ENCODE peak calls at places on chromosomes 2 and 18, in seven cellular contexts. One of them, this sample, is unnamed.

GRCh38 chr18:23845988-23846630 is 156.9 kb downstream of the LAMA3 start:
- DNase-seq in hepatocyte: no peak
- DNase-seq in GM23338: no peak
- DNase-seq in OCI-LY7: no peak
- DNase-seq in neural progenitor cell: no peak
- DNase-seq in SK-N-SH: no peak
- DNase-seq in MM.1S: no peak
- DNase-seq in this sample: no peak

GRCh38 chr2:237434916-237435315 is 21.0 kb upstream of the COL6A3 start:
- DNase-seq in OCI-LY7: no peak
- DNase-seq in SK-N-SH: no peak
- DNase-seq in MM.1S: peak
- DNase-seq in hepatocyte: no peak
- DNase-seq in neural progenitor cell: no peak
- DNase-seq in GM23338: no peak
- DNase-seq in this sample: peak

GRCh38 chr2:230924470-230925341 is at the start of gene GPR55:
- DNase-seq in SK-N-SH: no peak
- DNase-seq in MM.1S: no peak
- DNase-seq in OCI-LY7: peak
- DNase-seq in GM23338: peak
- DNase-seq in hepatocyte: no peak
- DNase-seq in neural progenitor cell: peak
- DNase-seq in this sample: no peak

GRCh38 chr2:65076345-65076710 is 20.1 kb downstream of the CEP68 start:
- DNase-seq in neural progenitor cell: no peak
- DNase-seq in hepatocyte: no peak
- DNase-seq in MM.1S: no peak
- DNase-seq in GM23338: no peak
- DNase-seq in SK-N-SH: no peak
- DNase-seq in OCI-LY7: no peak
- DNase-seq in this sample: peak

GRCh38 chr2:220057922-220058321 is 430.5 kb downstream of the SLC4A3 start:
- DNase-seq in OCI-LY7: no peak
- DNase-seq in SK-N-SH: no peak
- DNase-seq in hepatocyte: no peak
- DNase-seq in GM23338: no peak
- DNase-seq in neural progenitor cell: no peak
- DNase-seq in MM.1S: no peak
- DNase-seq in this sample: no peak

GRCh38 chr2:9440058-9440727 is 16.7 kb downstream of the CPSF3 start:
- DNase-seq in GM23338: no peak
- DNase-seq in SK-N-SH: no peak
- DNase-seq in MM.1S: no peak
- DNase-seq in hepatocyte: no peak
- DNase-seq in OCI-LY7: no peak
- DNase-seq in neural progenitor cell: no peak
- DNase-seq in this sample: peak

GRCh38 chr2:18132697-18133096 is 254.2 kb downstream of the KCNS3 start:
- DNase-seq in neural progenitor cell: no peak
- DNase-seq in MM.1S: peak
- DNase-seq in hepatocyte: no peak
- DNase-seq in SK-N-SH: no peak
- DNase-seq in GM23338: no peak
- DNase-seq in OCI-LY7: no peak
- DNase-seq in this sample: peak

GRCh38 chr2:202555354-202555753 is 79.4 kb upstream of the FAM117B start:
- DNase-seq in SK-N-SH: no peak
- DNase-seq in OCI-LY7: no peak
- DNase-seq in GM23338: no peak
- DNase-seq in hepatocyte: no peak
- DNase-seq in MM.1S: no peak
- DNase-seq in neural progenitor cell: no peak
- DNase-seq in this sample: no peak

GRCh38 chr2:235050992-235051351 is 99.2 kb downstream of the SH3BP4 start:
- DNase-seq in GM23338: no peak
- DNase-seq in SK-N-SH: peak
- DNase-seq in hepatocyte: peak
- DNase-seq in neural progenitor cell: peak
- DNase-seq in MM.1S: no peak
- DNase-seq in OCI-LY7: peak
- DNase-seq in this sample: peak

GRCh38 chr2:118049140-118050128 is 35.6 kb upstream of the CCDC93 start:
- DNase-seq in MM.1S: peak
- DNase-seq in hepatocyte: no peak
- DNase-seq in SK-N-SH: no peak
- DNase-seq in GM23338: no peak
- DNase-seq in OCI-LY7: peak
- DNase-seq in neural progenitor cell: no peak
- DNase-seq in this sample: peak

GRCh38 chr2:224401641-224402342 is at the start of gene FAM124B:
- DNase-seq in hepatocyte: peak
- DNase-seq in SK-N-SH: no peak
- DNase-seq in GM23338: peak
- DNase-seq in neural progenitor cell: no peak
- DNase-seq in OCI-LY7: no peak
- DNase-seq in MM.1S: no peak
- DNase-seq in this sample: no peak

GRCh38 chr2:226698671-226699070 is 100.9 kb downstream of the IRS1 start:
- DNase-seq in neural progenitor cell: no peak
- DNase-seq in MM.1S: no peak
- DNase-seq in SK-N-SH: no peak
- DNase-seq in GM23338: no peak
- DNase-seq in hepatocyte: no peak
- DNase-seq in OCI-LY7: no peak
- DNase-seq in this sample: no peak

GRCh38 chr2:68255736-68256450 is 3.6 kb upstream of the PPP3R1 start:
- DNase-seq in MM.1S: peak
- DNase-seq in GM23338: peak
- DNase-seq in SK-N-SH: no peak
- DNase-seq in neural progenitor cell: peak
- DNase-seq in hepatocyte: no peak
- DNase-seq in OCI-LY7: no peak
- DNase-seq in this sample: peak

GRCh38 chr18:55385770-55386169 is 202.2 kb downstream of the TCF4 start:
- DNase-seq in neural progenitor cell: no peak
- DNase-seq in GM23338: no peak
- DNase-seq in hepatocyte: no peak
- DNase-seq in MM.1S: no peak
- DNase-seq in OCI-LY7: no peak
- DNase-seq in SK-N-SH: no peak
- DNase-seq in this sample: no peak

GRCh38 chr2:176112375-176113302 is 3.9 kb upstream of the HOXD10 start:
- DNase-seq in SK-N-SH: no peak
- DNase-seq in hepatocyte: no peak
- DNase-seq in OCI-LY7: no peak
- DNase-seq in GM23338: no peak
- DNase-seq in MM.1S: no peak
- DNase-seq in neural progenitor cell: no peak
- DNase-seq in this sample: no peak

GRCh38 chr2:72995420-72996151 is 75.9 kb downstream of the SFXN5 start:
- DNase-seq in GM23338: no peak
- DNase-seq in SK-N-SH: no peak
- DNase-seq in MM.1S: no peak
- DNase-seq in neural progenitor cell: peak
- DNase-seq in hepatocyte: no peak
- DNase-seq in OCI-LY7: no peak
- DNase-seq in this sample: no peak

GRCh38 chr2:128315829-128316776 is 2.6 kb downstream of the HS6ST1 start:
- DNase-seq in hepatocyte: peak
- DNase-seq in MM.1S: no peak
- DNase-seq in OCI-LY7: peak
- DNase-seq in SK-N-SH: peak
- DNase-seq in neural progenitor cell: no peak
- DNase-seq in GM23338: no peak
- DNase-seq in this sample: no peak

GRCh38 chr2:50491541-50492114 is 540.3 kb downstream of the NRXN1 start:
- DNase-seq in hepatocyte: peak
- DNase-seq in MM.1S: peak
- DNase-seq in GM23338: peak
- DNase-seq in SK-N-SH: peak
- DNase-seq in neural progenitor cell: peak
- DNase-seq in OCI-LY7: peak
- DNase-seq in this sample: peak

GRCh38 chr2:219460424-219460926 is 25.8 kb downstream of the SPEG start:
- DNase-seq in GM23338: peak
- DNase-seq in hepatocyte: peak
- DNase-seq in MM.1S: no peak
- DNase-seq in OCI-LY7: no peak
- DNase-seq in SK-N-SH: peak
- DNase-seq in neural progenitor cell: peak
- DNase-seq in this sample: no peak

GRCh38 chr2:55926246-55926645 is 2.7 kb upstream of the EFEMP1 start:
- DNase-seq in neural progenitor cell: no peak
- DNase-seq in hepatocyte: no peak
- DNase-seq in MM.1S: no peak
- DNase-seq in SK-N-SH: no peak
- DNase-seq in OCI-LY7: no peak
- DNase-seq in GM23338: peak
- DNase-seq in this sample: no peak

GRCh38 chr2:179273461-179273962 is 8.9 kb upstream of the SESTD1 start:
- DNase-seq in OCI-LY7: no peak
- DNase-seq in SK-N-SH: no peak
- DNase-seq in GM23338: no peak
- DNase-seq in MM.1S: no peak
- DNase-seq in neural progenitor cell: no peak
- DNase-seq in hepatocyte: no peak
- DNase-seq in this sample: no peak

GRCh38 chr18:22040527-22040926 is 128.9 kb upstream of the GATA6 start:
- DNase-seq in SK-N-SH: no peak
- DNase-seq in OCI-LY7: no peak
- DNase-seq in GM23338: no peak
- DNase-seq in neural progenitor cell: no peak
- DNase-seq in MM.1S: no peak
- DNase-seq in hepatocyte: no peak
- DNase-seq in this sample: no peak

GRCh38 chr18:46343940-46344372 is 239.8 kb downstream of the HAUS1 start:
- DNase-seq in neural progenitor cell: no peak
- DNase-seq in GM23338: peak
- DNase-seq in hepatocyte: peak
- DNase-seq in SK-N-SH: no peak
- DNase-seq in MM.1S: peak
- DNase-seq in OCI-LY7: peak
- DNase-seq in this sample: peak

GRCh38 chr18:80147037-80147417 is 38.0 kb downstream of the ADNP2 start:
- DNase-seq in OCI-LY7: no peak
- DNase-seq in MM.1S: no peak
- DNase-seq in GM23338: no peak
- DNase-seq in SK-N-SH: no peak
- DNase-seq in neural progenitor cell: no peak
- DNase-seq in hepatocyte: no peak
- DNase-seq in this sample: no peak

GRCh38 chr18:78713064-78713463 is 266.6 kb upstream of the SALL3 start:
- DNase-seq in OCI-LY7: no peak
- DNase-seq in hepatocyte: peak
- DNase-seq in neural progenitor cell: peak
- DNase-seq in SK-N-SH: no peak
- DNase-seq in MM.1S: no peak
- DNase-seq in GM23338: peak
- DNase-seq in this sample: no peak

GRCh38 chr18:63148449-63149199 is 170.9 kb downstream of the BCL2 start:
- DNase-seq in neural progenitor cell: no peak
- DNase-seq in SK-N-SH: no peak
- DNase-seq in MM.1S: no peak
- DNase-seq in OCI-LY7: no peak
- DNase-seq in hepatocyte: no peak
- DNase-seq in GM23338: no peak
- DNase-seq in this sample: no peak

GRCh38 chr18:63152096-63152495 is 167.5 kb downstream of the BCL2 start:
- DNase-seq in neural progenitor cell: no peak
- DNase-seq in OCI-LY7: no peak
- DNase-seq in SK-N-SH: no peak
- DNase-seq in GM23338: no peak
- DNase-seq in MM.1S: no peak
- DNase-seq in hepatocyte: no peak
- DNase-seq in this sample: no peak

GRCh38 chr18:63149200-63149587 is 170.4 kb downstream of the BCL2 start:
- DNase-seq in SK-N-SH: no peak
- DNase-seq in hepatocyte: no peak
- DNase-seq in OCI-LY7: no peak
- DNase-seq in GM23338: peak
- DNase-seq in MM.1S: no peak
- DNase-seq in neural progenitor cell: peak
- DNase-seq in this sample: no peak

GRCh38 chr18:63150942-63151421 is 168.6 kb downstream of the BCL2 start:
- DNase-seq in GM23338: no peak
- DNase-seq in SK-N-SH: peak
- DNase-seq in MM.1S: no peak
- DNase-seq in neural progenitor cell: no peak
- DNase-seq in OCI-LY7: no peak
- DNase-seq in hepatocyte: no peak
- DNase-seq in this sample: no peak

DNA sequence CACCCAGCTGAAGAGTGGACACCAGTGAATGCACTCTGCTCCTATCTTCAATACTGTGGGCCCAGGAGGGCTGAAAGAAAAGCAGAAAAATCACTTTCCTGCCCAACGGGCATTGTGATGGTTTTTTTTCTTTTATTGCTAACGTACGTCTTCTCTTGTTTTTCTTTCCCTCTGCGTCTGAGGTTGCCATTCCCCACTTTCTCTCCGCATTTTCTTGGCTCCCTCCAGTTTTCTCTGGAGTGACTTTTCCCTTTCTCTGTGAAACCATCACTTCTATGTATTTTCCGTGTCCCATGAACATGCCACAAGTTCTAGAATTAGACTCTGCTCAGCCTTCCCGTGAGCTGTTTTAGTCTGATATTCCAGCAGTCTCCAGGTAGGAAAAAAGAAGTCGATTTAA is 169.2 kb downstream of the BCL2 start:
- DNase-seq in MM.1S: no peak
- DNase-seq in OCI-LY7: no peak
- DNase-seq in SK-N-SH: no peak
- DNase-seq in neural progenitor cell: no peak
- DNase-seq in hepatocyte: no peak
- DNase-seq in GM23338: no peak
- DNase-seq in this sample: no peak
- H3K4me3 ChIP-seq in MM.1S: no peak
- H3K4me3 ChIP-seq in OCI-LY7: no peak
- H3K4me3 ChIP-seq in SK-N-SH: no peak
- H3K4me3 ChIP-seq in neural progenitor cell: no peak
- H3K4me3 ChIP-seq in hepatocyte: no peak
- H3K4me3 ChIP-seq in GM23338: no peak
- H3K4me3 ChIP-seq in this sample: no peak

GRCh38 chr2:229407170-229407569 is 136.1 kb upstream of the PID1 start:
- DNase-seq in OCI-LY7: no peak
- DNase-seq in MM.1S: no peak
- DNase-seq in neural progenitor cell: peak
- DNase-seq in GM23338: no peak
- DNase-seq in hepatocyte: peak
- DNase-seq in SK-N-SH: no peak
- DNase-seq in this sample: peak
- TF ChIP-seq EZH2phosphoT487 in OCI-LY7: no peak
- TF ChIP-seq EZH2phosphoT487 in MM.1S: no peak
- TF ChIP-seq EZH2phosphoT487 in neural progenitor cell: no peak
- TF ChIP-seq EZH2phosphoT487 in GM23338: no peak
- TF ChIP-seq EZH2phosphoT487 in hepatocyte: no peak
- TF ChIP-seq EZH2phosphoT487 in SK-N-SH: no peak
- TF ChIP-seq EZH2phosphoT487 in this sample: no peak

GRCh38 chr18:58013241-58014211 is 30.5 kb upstream of the NEDD4L start:
- DNase-seq in OCI-LY7: no peak
- DNase-seq in GM23338: no peak
- DNase-seq in neural progenitor cell: no peak
- DNase-seq in MM.1S: no peak
- DNase-seq in hepatocyte: peak
- DNase-seq in SK-N-SH: no peak
- DNase-seq in this sample: peak
- H3K27ac ChIP-seq in OCI-LY7: no peak
- H3K27ac ChIP-seq in GM23338: no peak
- H3K27ac ChIP-seq in neural progenitor cell: no peak
- H3K27ac ChIP-seq in MM.1S: no peak
- H3K27ac ChIP-seq in hepatocyte: peak
- H3K27ac ChIP-seq in SK-N-SH: no peak
- H3K27ac ChIP-seq in this sample: peak

GRCh38 chr2:120802161-120802560 is 66.5 kb downstream of the GLI2 start:
- DNase-seq in GM23338: no peak
- DNase-seq in hepatocyte: no peak
- DNase-seq in neural progenitor cell: no peak
- DNase-seq in SK-N-SH: no peak
- DNase-seq in MM.1S: no peak
- DNase-seq in OCI-LY7: no peak
- DNase-seq in this sample: no peak
- H3K4me3 ChIP-seq in GM23338: no peak
- H3K4me3 ChIP-seq in hepatocyte: no peak
- H3K4me3 ChIP-seq in neural progenitor cell: no peak
- H3K4me3 ChIP-seq in SK-N-SH: no peak
- H3K4me3 ChIP-seq in MM.1S: no peak
- H3K4me3 ChIP-seq in OCI-LY7: no peak
- H3K4me3 ChIP-seq in this sample: no peak